ENCODE peak calls at places on chromosomes 11 and 22, in seven cellular contexts. One of them, this sample, is unnamed.

GRCh38 chr22:40813912-40814315 is 5.2 kb downstream of the SLC25A17 start:
- DNase-seq in Caco-2: no peak
- DNase-seq in GM12878: no peak
- DNase-seq in kidney: no peak
- DNase-seq in CD8-positive, alpha-beta T cell: no peak
- DNase-seq in cardiac muscle cell: no peak
- DNase-seq in stomach: no peak
- DNase-seq in this sample: no peak

GRCh38 chr22:38942702-38943101 is 14.7 kb upstream of the APOBEC3A start:
- DNase-seq in Caco-2: no peak
- DNase-seq in kidney: peak; percentile 54
- DNase-seq in CD8-positive, alpha-beta T cell: no peak
- DNase-seq in GM12878: no peak
- DNase-seq in stomach: peak; percentile 18
- DNase-seq in cardiac muscle cell: no peak
- DNase-seq in this sample: no peak

GRCh38 chr11:6111635-6112034 is 4.2 kb downstream of the OR56B4 start:
- DNase-seq in kidney: no peak
- DNase-seq in CD8-positive, alpha-beta T cell: no peak
- DNase-seq in cardiac muscle cell: no peak
- DNase-seq in Caco-2: no peak
- DNase-seq in GM12878: no peak
- DNase-seq in stomach: no peak
- DNase-seq in this sample: no peak

GRCh38 chr11:116373107-116373506 is 399.7 kb downstream of the BUD13 start:
- DNase-seq in kidney: no peak
- DNase-seq in stomach: no peak
- DNase-seq in cardiac muscle cell: no peak
- DNase-seq in CD8-positive, alpha-beta T cell: no peak
- DNase-seq in GM12878: no peak
- DNase-seq in Caco-2: no peak
- DNase-seq in this sample: no peak

GRCh38 chr11:90288207-90288821 is 65.5 kb upstream of the CHORDC1 start:
- DNase-seq in cardiac muscle cell: peak; percentile 9
- DNase-seq in stomach: no peak
- DNase-seq in CD8-positive, alpha-beta T cell: no peak
- DNase-seq in GM12878: no peak
- DNase-seq in kidney: no peak
- DNase-seq in Caco-2: peak; percentile 46
- DNase-seq in this sample: no peak

GRCh38 chr11:111571829-111572501 is 30.3 kb upstream of the SIK2 start:
- DNase-seq in kidney: no peak
- DNase-seq in CD8-positive, alpha-beta T cell: no peak
- DNase-seq in cardiac muscle cell: peak; percentile 27
- DNase-seq in stomach: no peak
- DNase-seq in GM12878: no peak
- DNase-seq in Caco-2: peak; percentile 46
- DNase-seq in this sample: no peak

GRCh38 chr11:38718659-38719058 is 2120.6 kb upstream of the RAG2 start:
- DNase-seq in Caco-2: no peak
- DNase-seq in CD8-positive, alpha-beta T cell: no peak
- DNase-seq in stomach: no peak
- DNase-seq in GM12878: no peak
- DNase-seq in cardiac muscle cell: no peak
- DNase-seq in kidney: no peak
- DNase-seq in this sample: no peak

GRCh38 chr11:110050201-110050506 is 43.0 kb upstream of the ZC3H12C start:
- DNase-seq in GM12878: no peak
- DNase-seq in Caco-2: no peak
- DNase-seq in kidney: no peak
- DNase-seq in CD8-positive, alpha-beta T cell: no peak
- DNase-seq in cardiac muscle cell: no peak
- DNase-seq in stomach: no peak
- DNase-seq in this sample: no peak

GRCh38 chr11:130897262-130898182 is 18.8 kb downstream of the SNX19 start:
- DNase-seq in cardiac muscle cell: peak; percentile 98
- DNase-seq in kidney: peak; percentile 92
- DNase-seq in GM12878: no peak
- DNase-seq in CD8-positive, alpha-beta T cell: no peak
- DNase-seq in stomach: peak; percentile 50
- DNase-seq in Caco-2: no peak
- DNase-seq in this sample: peak; percentile 92

GRCh38 chr22:35454416-35455054 is 54.6 kb downstream of the MCM5 start:
- DNase-seq in kidney: no peak
- DNase-seq in cardiac muscle cell: no peak
- DNase-seq in Caco-2: no peak
- DNase-seq in CD8-positive, alpha-beta T cell: no peak
- DNase-seq in GM12878: no peak
- DNase-seq in stomach: no peak
- DNase-seq in this sample: no peak

GRCh38 chr11:120024586-120024985 is 113.3 kb downstream of the TRIM29 start:
- DNase-seq in stomach: no peak
- DNase-seq in kidney: no peak
- DNase-seq in cardiac muscle cell: no peak
- DNase-seq in Caco-2: no peak
- DNase-seq in CD8-positive, alpha-beta T cell: no peak
- DNase-seq in GM12878: no peak
- DNase-seq in this sample: no peak

GRCh38 chr11:86482684-86483083 is 108.0 kb downstream of the CCDC81 start:
- DNase-seq in CD8-positive, alpha-beta T cell: no peak
- DNase-seq in stomach: no peak
- DNase-seq in kidney: no peak
- DNase-seq in GM12878: no peak
- DNase-seq in Caco-2: no peak
- DNase-seq in cardiac muscle cell: no peak
- DNase-seq in this sample: no peak

GRCh38 chr11:90216611-90217010 is 6.2 kb downstream of the CHORDC1 start:
- DNase-seq in CD8-positive, alpha-beta T cell: no peak
- DNase-seq in GM12878: no peak
- DNase-seq in stomach: no peak
- DNase-seq in Caco-2: no peak
- DNase-seq in kidney: no peak
- DNase-seq in cardiac muscle cell: no peak
- DNase-seq in this sample: no peak

GRCh38 chr11:12380565-12381325 is 3.4 kb downstream of the PARVA start:
- DNase-seq in cardiac muscle cell: no peak
- DNase-seq in kidney: no peak
- DNase-seq in CD8-positive, alpha-beta T cell: no peak
- DNase-seq in GM12878: no peak
- DNase-seq in stomach: no peak
- DNase-seq in Caco-2: no peak
- DNase-seq in this sample: no peak

GRCh38 chr11:76074178-76075112 is 131.9 kb downstream of the WNT11 start:
- DNase-seq in Caco-2: no peak
- DNase-seq in CD8-positive, alpha-beta T cell: no peak
- DNase-seq in stomach: no peak
- DNase-seq in kidney: no peak
- DNase-seq in cardiac muscle cell: peak; percentile 54
- DNase-seq in GM12878: no peak
- DNase-seq in this sample: no peak

GRCh38 chr11:61967924-61968757 is 707 bp upstream of the FTH1 start:
- DNase-seq in CD8-positive, alpha-beta T cell: peak; percentile 26
- DNase-seq in stomach: peak; percentile 49
- DNase-seq in Caco-2: peak; percentile 58
- DNase-seq in GM12878: peak; percentile 62
- DNase-seq in cardiac muscle cell: no peak
- DNase-seq in kidney: peak; percentile 88
- DNase-seq in this sample: no peak

GRCh38 chr11:112837162-112837826 is 123.9 kb upstream of the NCAM1 start:
- DNase-seq in stomach: peak; percentile 59
- DNase-seq in Caco-2: peak; percentile 19
- DNase-seq in kidney: no peak
- DNase-seq in cardiac muscle cell: no peak
- DNase-seq in CD8-positive, alpha-beta T cell: no peak
- DNase-seq in GM12878: no peak
- DNase-seq in this sample: no peak

GRCh38 chr11:97069160-97069559 is 679.3 kb downstream of the JRKL start:
- DNase-seq in Caco-2: no peak
- DNase-seq in stomach: no peak
- DNase-seq in kidney: no peak
- DNase-seq in GM12878: no peak
- DNase-seq in cardiac muscle cell: no peak
- DNase-seq in CD8-positive, alpha-beta T cell: no peak
- DNase-seq in this sample: no peak

GRCh38 chr22:41998361-41999261 is at the start of gene WBP2NL:
- DNase-seq in cardiac muscle cell: peak; percentile 88
- DNase-seq in CD8-positive, alpha-beta T cell: peak; percentile 84
- DNase-seq in stomach: peak; percentile 92
- DNase-seq in GM12878: peak; percentile 58
- DNase-seq in Caco-2: peak; percentile 88
- DNase-seq in kidney: peak; percentile 95
- DNase-seq in this sample: peak; percentile 15

GRCh38 chr22:46453006-46453828 is 84.2 kb downstream of the CELSR1 start:
- DNase-seq in CD8-positive, alpha-beta T cell: no peak
- DNase-seq in kidney: peak; percentile 74
- DNase-seq in stomach: peak; percentile 85
- DNase-seq in GM12878: no peak
- DNase-seq in Caco-2: no peak
- DNase-seq in cardiac muscle cell: peak; percentile 21
- DNase-seq in this sample: no peak

GRCh38 chr11:125062931-125063428 is at the start of gene SLC37A2:
- DNase-seq in GM12878: peak; percentile 62
- DNase-seq in Caco-2: peak; percentile 89
- DNase-seq in cardiac muscle cell: peak; percentile 68
- DNase-seq in CD8-positive, alpha-beta T cell: peak; percentile 25
- DNase-seq in stomach: peak; percentile 73
- DNase-seq in kidney: peak; percentile 87
- DNase-seq in this sample: peak; percentile 34

GRCh38 chr22:49887716-49888115 is 30.5 kb downstream of the ALG12 start:
- DNase-seq in GM12878: no peak
- DNase-seq in CD8-positive, alpha-beta T cell: no peak
- DNase-seq in kidney: no peak
- DNase-seq in Caco-2: no peak
- DNase-seq in cardiac muscle cell: no peak
- DNase-seq in stomach: no peak
- DNase-seq in this sample: no peak
- H3K36me3 ChIP-seq in GM12878: peaks cover 54% of the 10 kb centered on the region
- H3K36me3 ChIP-seq in CD8-positive, alpha-beta T cell: peaks cover 34% of the 10 kb centered on the region
- H3K36me3 ChIP-seq in kidney: peaks cover 17% of the 10 kb centered on the region
- H3K36me3 ChIP-seq in Caco-2: peaks cover 3% of the 10 kb centered on the region
- H3K36me3 ChIP-seq in cardiac muscle cell: peaks cover 14% of the 10 kb centered on the region
- H3K36me3 ChIP-seq in stomach: peaks cover 71% of the 10 kb centered on the region
- H3K36me3 ChIP-seq in this sample: peaks cover 28% of the 10 kb centered on the region

DNA sequence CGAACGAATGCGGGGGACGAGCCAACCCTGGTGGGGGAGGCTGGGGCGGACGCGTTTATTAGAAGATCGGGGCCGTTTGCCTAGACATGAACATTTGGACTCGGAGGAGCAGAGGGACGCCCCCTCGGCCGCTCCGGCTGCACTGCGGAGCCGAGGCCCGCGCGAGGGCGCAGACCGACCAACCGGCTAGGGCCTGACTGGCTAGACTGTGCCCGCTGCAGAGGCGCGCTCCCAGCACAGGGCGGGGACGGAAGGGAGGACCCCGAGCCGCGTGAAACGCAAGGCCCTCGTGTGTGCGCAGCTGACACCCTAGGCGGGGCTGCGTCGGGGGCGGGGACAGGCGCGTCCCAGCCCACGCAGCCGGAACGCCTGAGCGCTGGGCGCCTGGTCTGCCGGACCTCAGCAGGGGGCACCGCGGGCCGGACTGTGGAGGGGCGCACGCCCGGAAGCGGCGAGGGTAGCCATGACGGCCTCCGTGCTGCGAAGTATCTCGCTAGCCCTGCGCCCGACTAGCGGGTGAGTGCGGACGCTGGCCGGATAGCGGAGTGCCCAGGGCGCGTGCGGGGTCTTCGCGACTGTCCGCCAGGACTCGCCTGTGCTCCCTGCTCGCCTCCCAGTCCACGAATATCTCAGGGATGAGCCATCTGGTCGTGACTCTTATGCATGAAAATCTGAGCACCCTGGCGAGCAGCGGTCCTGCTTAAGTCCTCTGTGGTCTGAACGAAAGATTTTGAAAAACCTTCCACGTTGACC is at the start of gene MRPL40:
- DNase-seq in stomach: peak; percentile 94
- DNase-seq in cardiac muscle cell: peak; percentile 98
- DNase-seq in Caco-2: peak; percentile 95
- DNase-seq in kidney: peak; percentile 99
- DNase-seq in CD8-positive, alpha-beta T cell: peak; percentile 83
- DNase-seq in GM12878: peak; percentile 76
- DNase-seq in this sample: peak; percentile 58
- TF ChIP-seq CTCF in stomach: no peak
- TF ChIP-seq CTCF in cardiac muscle cell: peak; percentile 6
- TF ChIP-seq CTCF in Caco-2: no peak
- TF ChIP-seq CTCF in kidney: no peak
- TF ChIP-seq CTCF in CD8-positive, alpha-beta T cell: no peak
- TF ChIP-seq CTCF in GM12878: no peak
- TF ChIP-seq CTCF in this sample: no peak

GRCh38 chr11:64768300-64768694 is 8.5 kb upstream of the PYGM start:
- DNase-seq in cardiac muscle cell: no peak
- DNase-seq in CD8-positive, alpha-beta T cell: no peak
- DNase-seq in stomach: no peak
- DNase-seq in GM12878: no peak
- DNase-seq in Caco-2: no peak
- DNase-seq in kidney: no peak
- DNase-seq in this sample: no peak

GRCh38 chr11:64766881-64767280 is 7.1 kb upstream of the PYGM start:
- DNase-seq in cardiac muscle cell: no peak
- DNase-seq in Caco-2: no peak
- DNase-seq in GM12878: no peak
- DNase-seq in stomach: no peak
- DNase-seq in CD8-positive, alpha-beta T cell: no peak
- DNase-seq in kidney: peak; percentile 51
- DNase-seq in this sample: no peak

GRCh38 chr11:64767344-64768299 is 7.8 kb upstream of the PYGM start:
- DNase-seq in stomach: peak; percentile 73
- DNase-seq in GM12878: no peak
- DNase-seq in kidney: peak; percentile 86
- DNase-seq in cardiac muscle cell: peak; percentile 82
- DNase-seq in CD8-positive, alpha-beta T cell: peak; percentile 77
- DNase-seq in Caco-2: peak; percentile 83
- DNase-seq in this sample: peak; percentile 44

GRCh38 chr11:64770120-64770519 is 8.2 kb downstream of the SF1 start:
- DNase-seq in kidney: no peak
- DNase-seq in GM12878: no peak
- DNase-seq in Caco-2: no peak
- DNase-seq in CD8-positive, alpha-beta T cell: no peak
- DNase-seq in stomach: no peak
- DNase-seq in cardiac muscle cell: no peak
- DNase-seq in this sample: no peak

DNA sequence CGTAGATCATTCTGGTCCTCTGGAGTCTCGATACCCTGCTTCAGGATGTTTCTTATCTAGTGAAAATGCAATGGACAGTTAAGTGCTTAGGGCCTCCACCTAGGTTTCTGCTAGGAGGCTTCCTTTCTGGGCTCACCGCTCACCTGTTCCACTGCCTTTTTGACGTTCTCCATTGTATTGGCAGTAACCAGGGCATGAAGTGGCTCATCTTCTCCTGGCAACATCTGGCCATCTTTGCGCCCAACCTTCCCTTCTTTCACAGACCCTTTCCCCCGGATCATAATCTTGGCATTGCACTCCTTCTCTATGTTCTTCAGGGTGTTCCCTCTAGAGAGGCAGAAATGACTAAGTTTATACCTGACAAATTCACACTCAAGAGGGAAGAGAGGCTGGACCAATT is 9.1 kb downstream of the SF1 start:
- DNase-seq in CD8-positive, alpha-beta T cell: no peak
- DNase-seq in GM12878: no peak
- DNase-seq in cardiac muscle cell: no peak
- DNase-seq in stomach: no peak
- DNase-seq in Caco-2: no peak
- DNase-seq in kidney: no peak
- DNase-seq in this sample: no peak
- H3K4me1 ChIP-seq in CD8-positive, alpha-beta T cell: peaks cover 96% of the 10 kb centered on the region
- H3K4me1 ChIP-seq in GM12878: peaks cover 29% of the 10 kb centered on the region
- H3K4me1 ChIP-seq in cardiac muscle cell: peaks cover 12% of the 10 kb centered on the region
- H3K4me1 ChIP-seq in stomach: peaks cover 60% of the 10 kb centered on the region
- H3K4me1 ChIP-seq in Caco-2: no peaks in the 10 kb centered on the region
- H3K4me1 ChIP-seq in kidney: peaks cover 31% of the 10 kb centered on the region
- H3K4me1 ChIP-seq in this sample: peaks cover 14% of the 10 kb centered on the region

GRCh38 chr22:37771081-37771480 is 36.7 kb upstream of the GCAT start:
- DNase-seq in Caco-2: no peak
- DNase-seq in stomach: no peak
- DNase-seq in GM12878: no peak
- DNase-seq in kidney: no peak
- DNase-seq in CD8-positive, alpha-beta T cell: no peak
- DNase-seq in cardiac muscle cell: no peak
- DNase-seq in this sample: no peak
- H3K36me3 ChIP-seq in Caco-2: peaks cover 1% of the 10 kb centered on the region
- H3K36me3 ChIP-seq in stomach: peaks cover 92% of the 10 kb centered on the region
- H3K36me3 ChIP-seq in GM12878: peaks cover 4% of the 10 kb centered on the region
- H3K36me3 ChIP-seq in kidney: peaks cover 29% of the 10 kb centered on the region
- H3K36me3 ChIP-seq in CD8-positive, alpha-beta T cell: peaks cover 7% of the 10 kb centered on the region
- H3K36me3 ChIP-seq in cardiac muscle cell: peaks cover 26% of the 10 kb centered on the region
- H3K36me3 ChIP-seq in this sample: peaks cover 47% of the 10 kb centered on the region